ENCODE peak calls at places on chromosomes 6 and 20, in five cellular contexts. P, R, M, Z and X are unnamed samples.
A peak's percentile ranks its signal among the peaks of the same experiment; 100 is the strongest.

GRCh38 chr6:137536104-137536773 is 42.0 kb upstream of the OLIG3 start:
- DNase-seq in P (no peak), R (no peak), M (no peak), Z (peak; percentile 24), X (no peak)

GRCh38 chr6:33950891-33951889 is 147.4 kb upstream of the MLN start:
- DNase-seq in M (no peak), P (no peak), Z (no peak), R (no peak), X (no peak)

GRCh38 chr6:165976705-165977104 is 190.9 kb downstream of the TBXT start:
- DNase-seq in Z (no peak), M (no peak), P (no peak), R (no peak), X (no peak)

GRCh38 chr6:167272618-167273379 is 18.3 kb upstream of the UNC93A start:
- DNase-seq in P (no peak), Z (no peak), R (no peak), M (no peak), X (no peak)

GRCh38 chr20:41649489-41649888 is 31.3 kb upstream of the CHD6 start:
- DNase-seq in P (no peak), Z (no peak), M (no peak), R (no peak), X (no peak)

GRCh38 chr6:3031857-3032256 is 32.2 kb downstream of the NQO2 start:
- DNase-seq in P (no peak), M (no peak), R (no peak), Z (no peak), X (no peak)

GRCh38 chr6:51214442-51214841 is 395.8 kb downstream of the TFAP2B start:
- DNase-seq in Z (no peak), P (no peak), M (no peak), R (no peak), X (no peak)

GRCh38 chr6:74507649-74508048 is 698.2 kb downstream of the COL12A1 start:
- DNase-seq in R (no peak), P (no peak), M (no peak), Z (no peak), X (no peak)

GRCh38 chr6:30441171-30441570 is 48.1 kb upstream of the HLA-E start:
- DNase-seq in Z (no peak), M (no peak), R (no peak), P (no peak), X (no peak)

GRCh38 chr20:58086763-58087566 is 141.5 kb downstream of the ANKRD60 start:
- DNase-seq in M (no peak), P (no peak), Z (no peak), R (no peak), X (no peak)